ENCODE peak calls at places on chromosomes 3 and 15, in four cellular contexts. I is adrenal gland, V is endodermal cell, A is HepG2. T is an unnamed sample.

GRCh38 chr3:79572930-79573329 is 194.9 kb downstream of the ROBO1 start:
- DNase-seq in I (no peak), V (no peak), A (no peak), T (no peak)

GRCh38 chr3:197504239-197505191 is 51.3 kb downstream of the BDH1 start:
- DNase-seq in I (no peak), V (no peak), A (no peak), T (no peak)

GRCh38 chr15:66241886-66242285 is 11.7 kb downstream of the MEGF11 start:
- DNase-seq in I (no peak), V (no peak), A (no peak), T (peak)

GRCh38 chr3:160885791-160886286 is 129.8 kb downstream of the PPM1L start:
- DNase-seq in I (peak), V (peak), A (peak), T (peak)

GRCh38 chr15:59968314-59968713 is 35.8 kb upstream of the FOXB1 start:
- DNase-seq in I (no peak), V (no peak), A (no peak), T (no peak)

GRCh38 chr15:44075535-44075934 is 119.5 kb downstream of the FRMD5 start:
- DNase-seq in I (no peak), V (no peak), A (no peak), T (peak)

GRCh38 chr3:377158-377561 is 180.6 kb downstream of the CHL1 start:
- DNase-seq in I (no peak), V (peak), A (peak), T (peak)

GRCh38 chr3:195904364-195904763 is 4.0 kb downstream of the TNK2 start:
- DNase-seq in I (no peak), V (no peak), A (no peak), T (no peak)

DNA sequence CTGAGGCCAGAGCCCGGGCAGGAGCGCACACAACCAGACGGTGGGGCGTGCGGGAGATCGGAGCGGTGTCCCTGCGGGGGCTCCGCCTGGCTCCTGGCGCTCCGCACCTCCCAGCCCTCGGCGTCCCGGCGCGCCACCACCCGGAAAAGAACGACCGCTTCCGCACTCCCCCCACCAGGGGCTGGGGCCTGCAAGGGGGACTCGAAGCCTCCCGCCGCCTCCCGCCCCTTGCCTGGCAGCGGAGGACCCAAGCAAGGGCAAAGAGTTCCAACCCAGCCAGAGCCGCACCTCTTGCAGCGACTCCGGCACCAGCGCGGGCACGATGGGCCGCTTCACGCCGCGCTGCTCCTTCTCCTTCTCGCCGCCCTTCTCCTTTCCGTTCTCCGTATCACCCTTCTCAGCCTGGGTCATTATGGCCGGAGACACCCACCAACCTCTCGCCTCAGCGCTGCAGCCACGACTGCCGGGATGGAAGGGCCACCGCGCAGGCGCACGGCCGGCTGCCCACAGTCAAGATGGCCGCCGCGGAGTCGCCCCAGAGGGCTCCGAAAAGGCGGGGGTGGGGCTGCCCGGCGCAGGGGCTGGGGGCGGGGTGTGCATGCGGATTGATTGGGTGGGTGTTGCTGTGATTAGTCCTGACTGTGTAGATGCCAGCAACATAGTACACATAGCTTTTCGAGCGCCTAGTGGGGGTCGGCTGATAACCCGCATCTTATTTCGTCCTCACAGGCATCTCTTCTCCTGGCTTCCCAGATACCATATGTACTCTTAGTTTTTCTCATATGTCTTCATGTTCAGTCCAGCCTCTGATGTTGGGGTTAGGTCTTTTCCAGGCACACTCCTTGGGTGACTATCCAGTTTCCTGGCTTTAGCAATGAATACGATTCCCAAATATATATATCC is at the start of gene ACTR8:
- DNase-seq in I (peak), V (peak), A (peak), T (peak)
- TF ChIP-seq CTCF in I (peak), V (peak), A (peak), T (no peak)

GRCh38 chr3:15271030-15271429 is 61.4 kb downstream of the SH3BP5 start:
- DNase-seq in I (peak), V (peak), A (no peak), T (no peak)
- H3K4me3 ChIP-seq in I (no peak), V (no peak), A (no peak), T (no peak)

GRCh38 chr3:188746291-188746783 is 425.4 kb upstream of the TPRG1 start:
- DNase-seq in I (no peak), V (no peak), A (peak), T (no peak)

GRCh38 chr3:188749830-188750229 is 421.9 kb upstream of the TPRG1 start:
- DNase-seq in I (no peak), V (no peak), A (no peak), T (no peak)

GRCh38 chr3:188747487-188747886 is 424.3 kb upstream of the TPRG1 start:
- DNase-seq in I (no peak), V (no peak), A (no peak), T (no peak)

GRCh38 chr3:188750625-188751024 is 421.1 kb upstream of the TPRG1 start:
- DNase-seq in I (no peak), V (no peak), A (no peak), T (no peak)

DNA sequence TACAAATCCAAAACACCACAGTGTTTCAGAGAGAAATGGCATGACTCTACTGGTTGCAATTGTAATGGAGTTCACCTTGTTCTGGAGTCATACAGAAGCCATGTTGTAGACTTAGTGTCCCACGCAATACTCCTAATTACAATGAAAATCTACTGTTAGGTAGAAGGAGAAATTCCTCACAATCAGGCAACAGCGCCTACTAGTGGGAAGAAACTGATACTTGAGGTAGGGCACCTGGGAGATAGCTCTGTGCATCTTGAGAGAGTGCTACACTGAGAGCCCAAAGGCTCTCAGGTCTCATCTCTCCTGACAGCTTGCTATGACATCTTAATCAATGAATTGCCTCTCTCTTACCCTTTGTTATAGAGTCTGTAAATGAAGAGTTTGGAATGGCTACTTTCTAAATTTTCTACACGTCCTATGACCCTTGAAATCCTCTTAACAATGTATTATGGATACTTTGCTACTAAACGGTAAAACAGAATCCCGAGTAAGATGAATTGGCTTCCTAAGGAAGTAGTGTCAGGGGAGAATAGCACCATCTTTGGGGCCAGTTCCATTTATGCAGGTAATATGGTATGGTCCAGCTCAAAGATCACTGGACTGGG is 422.7 kb upstream of the TPRG1 start:
- DNase-seq in I (no peak), V (peak), A (no peak), T (peak)
- TF ChIP-seq CTCF in I (peak), V (peak), A (no peak), T (peak)

GRCh38 chr3:129001817-129002572 is 891 bp downstream of the EFCC1 start:
- DNase-seq in I (no peak), V (peak), A (no peak), T (peak)

GRCh38 chr3:129004639-129005295 is 3.7 kb downstream of the EFCC1 start:
- DNase-seq in I (no peak), V (no peak), A (no peak), T (no peak)

GRCh38 chr3:129005526-129006303 is 4.6 kb downstream of the EFCC1 start:
- DNase-seq in I (no peak), V (no peak), A (peak), T (no peak)

GRCh38 chr3:129002573-129003569 is 1.8 kb downstream of the EFCC1 start:
- DNase-seq in I (no peak), V (peak), A (no peak), T (no peak)

GRCh38 chr3:129003578-129004112 is 2.5 kb downstream of the EFCC1 start:
- DNase-seq in I (no peak), V (peak), A (peak), T (peak)
- H3K4me3 ChIP-seq in I (no peak), V (no peak), A (peak), T (no peak)

DNA sequence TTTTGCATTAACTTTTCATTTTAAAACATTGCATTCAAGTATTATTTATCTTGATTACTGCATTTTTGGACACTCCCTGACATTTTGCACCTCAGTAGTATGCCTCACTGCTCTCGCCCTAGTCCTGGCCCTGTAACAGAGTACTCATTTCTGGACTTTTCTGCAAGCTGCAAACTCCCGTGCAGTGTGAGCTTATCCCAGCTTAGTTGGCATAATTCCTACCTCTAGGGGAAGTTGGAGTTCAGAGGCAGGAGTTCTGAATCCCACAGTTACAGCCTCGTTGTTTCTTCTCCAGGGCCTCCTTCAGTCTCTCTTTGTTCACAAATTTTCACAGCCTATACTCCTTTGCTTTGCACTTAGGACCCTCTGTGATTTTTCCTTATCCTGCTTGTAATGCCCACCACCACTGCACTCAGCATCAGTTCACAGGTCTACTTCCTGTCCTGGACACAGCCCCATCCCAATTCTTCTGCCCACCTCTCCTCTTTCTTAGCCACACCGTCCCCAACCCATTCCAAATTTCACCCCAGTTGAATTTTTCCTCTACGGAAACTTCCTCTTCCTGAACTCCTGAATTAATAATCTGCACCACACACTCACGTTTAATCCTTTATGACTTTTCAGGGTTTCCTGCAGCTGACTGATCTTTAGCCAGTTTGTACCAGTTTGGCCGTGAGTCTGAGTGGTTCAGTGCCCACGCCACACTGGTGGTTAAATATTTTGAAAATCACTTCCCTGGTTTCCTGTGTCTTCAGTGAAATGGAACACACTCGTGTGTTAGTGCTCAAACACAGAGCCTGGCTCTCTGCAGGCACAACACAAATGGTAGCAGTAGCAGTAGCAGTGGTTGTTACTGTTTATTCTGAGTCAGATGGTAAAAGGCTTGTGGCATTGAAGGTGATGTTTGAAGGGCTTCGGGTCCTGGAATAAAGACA is 6.3 kb upstream of the CTSH start:
- DNase-seq in I (no peak), V (no peak), A (peak), T (peak)
- TF ChIP-seq CTCF in I (peak), V (peak), A (peak), T (peak)